ENCODE peak calls at places on chromosomes 16 and 17, in nine cellular contexts. F is NCI-H1436, P is T-cell, B is GM23248, D is Peyer's patch, I is T1000, N is occipital lobe, E is foreskin fibroblast, H is amygdala. J is an unnamed sample.

GRCh38 chr16:83441523-83441922 is 366.3 kb upstream of the HSBP1 start:
- DNase-seq in E (peak), H (no peak), D (no peak), N (no peak), I (no peak), P (no peak), F (no peak), B (peak), J (no peak)

GRCh38 chr16:22098538-22099255 is 6.4 kb downstream of the VWA3A start:
- DNase-seq in B (peak), P (no peak), H (no peak), I (no peak), N (no peak), F (peak), E (peak), D (no peak), J (peak)

GRCh38 chr17:82356028-82356427 is 3.0 kb upstream of the TEX19 start:
- DNase-seq in N (no peak), E (no peak), F (no peak), H (no peak), P (no peak), D (no peak), B (no peak), I (no peak), J (no peak)

GRCh38 chr17:75105269-75106080 is 4.3 kb upstream of the ARMC7 start:
- DNase-seq in I (no peak), E (peak), F (peak), D (peak), P (no peak), N (no peak), B (peak), H (no peak), J (peak)

GRCh38 chr16:15899538-15900100 is 11.2 kb upstream of the CEP20 start:
- DNase-seq in N (no peak), D (peak), I (peak), H (no peak), B (peak), E (peak), P (no peak), F (no peak), J (no peak)

GRCh38 chr16:15523092-15523541 is 88.7 kb downstream of the BMERB1 start:
- DNase-seq in P (peak), F (no peak), B (no peak), N (peak), E (no peak), I (no peak), H (no peak), D (peak), J (no peak)

GRCh38 chr16:1101573-1102332 is 5.7 kb upstream of the C1QTNF8 start:
- DNase-seq in B (no peak), E (no peak), I (no peak), H (no peak), F (no peak), D (no peak), N (no peak), P (no peak), J (no peak)

GRCh38 chr16:76650579-76650978 is 373.4 kb downstream of the CNTNAP4 start:
- DNase-seq in I (no peak), H (no peak), B (no peak), D (no peak), P (no peak), N (no peak), F (no peak), E (no peak), J (peak)

GRCh38 chr17:79749156-79749815 is 18.5 kb downstream of the ENPP7 start:
- DNase-seq in D (no peak), N (no peak), H (no peak), P (no peak), E (peak), I (no peak), F (no peak), B (peak), J (no peak)

GRCh38 chr16:27547134-27547533 is 2.6 kb downstream of the GTF3C1 start:
- DNase-seq in H (no peak), N (peak), D (peak), P (no peak), F (no peak), I (no peak), E (peak), B (peak), J (no peak)

GRCh38 chr16:84461504-84462295 is 42.8 kb downstream of the MEAK7 start:
- DNase-seq in P (no peak), N (no peak), B (no peak), I (no peak), D (peak), H (no peak), E (no peak), F (no peak), J (no peak)

GRCh38 chr17:81309140-81309858 is 14.2 kb upstream of the SLC38A10 start:
- DNase-seq in N (no peak), P (no peak), B (peak), E (peak), H (no peak), F (no peak), D (peak), I (peak), J (no peak)

GRCh38 chr17:77208856-77209255 is 68.1 kb downstream of the SEC14L1 start:
- DNase-seq in F (no peak), D (no peak), P (no peak), B (peak), I (no peak), E (no peak), H (no peak), N (no peak), J (no peak)

GRCh38 chr17:50062323-50063243 is 6.7 kb downstream of the ITGA3 start:
- DNase-seq in I (peak), E (peak), N (no peak), P (no peak), F (no peak), D (peak), B (peak), H (no peak), J (no peak)

GRCh38 chr16:31352344-31353115 is 2.4 kb upstream of the ITGAX start:
- DNase-seq in I (no peak), F (no peak), H (no peak), D (peak), E (no peak), P (no peak), N (no peak), B (no peak), J (no peak)

GRCh38 chr16:50841081-50841886 is 99.4 kb downstream of the CYLD start:
- DNase-seq in B (peak), E (no peak), D (no peak), F (no peak), N (no peak), P (peak), I (no peak), H (no peak), J (peak)

GRCh38 chr16:72989203-72989991 is 58.5 kb downstream of the ZFHX3 start:
- DNase-seq in B (peak), F (no peak), I (no peak), D (peak), H (no peak), E (peak), N (no peak), P (no peak), J (no peak)

GRCh38 chr16:9308300-9309209 is 217.1 kb downstream of the HAPSTR1 start:
- DNase-seq in N (no peak), F (no peak), E (no peak), H (no peak), P (no peak), I (no peak), D (peak), B (no peak), J (no peak)

GRCh38 chr16:87464691-87465300 is 28.0 kb downstream of the ZCCHC14 start:
- DNase-seq in I (peak), D (peak), H (no peak), B (peak), P (peak), E (peak), N (peak), F (no peak), J (no peak)

GRCh38 chr17:78325076-78325712 is 34.7 kb downstream of the SOCS3 start:
- DNase-seq in P (no peak), D (no peak), B (peak), F (no peak), N (no peak), H (no peak), I (peak), E (peak), J (no peak)

J was measured in NCI-H526 treated with DMSO at 0.1 percent for 48 hours.